ENCODE peak calls at places on chromosomes 12 and 14, in six cellular contexts. W is breast epithelium, R is esophagus muscularis mucosa, A is ovary, D is adrenal gland, X is K562. K is an unnamed sample.

GRCh38 chr14:101475468-101476257 is 85.6 kb upstream of the DIO3 start:
- DNase-seq in A (peak), D (peak), R (no peak), X (no peak), W (peak), K (peak)

GRCh38 chr12:3544296-3544965 is 53.4 kb downstream of the PRMT8 start:
- DNase-seq in R (peak), D (no peak), A (no peak), X (no peak), W (no peak), K (peak)

GRCh38 chr12:67237231-67237630 is 31.9 kb upstream of the CAND1 start:
- DNase-seq in D (no peak), X (no peak), A (no peak), R (no peak), W (no peak), K (no peak)

GRCh38 chr14:23569443-23570151 is 2.0 kb upstream of the AP1G2 start:
- DNase-seq in D (no peak), R (no peak), X (no peak), W (peak), A (peak), K (peak)

GRCh38 chr14:69580009-69580577 is 5.4 kb upstream of the CCDC177 start:
- DNase-seq in R (no peak), W (no peak), A (no peak), D (peak), X (peak), K (no peak)

GRCh38 chr14:72416892-72417291 is 477.0 kb downstream of the DPF3 start:
- DNase-seq in R (no peak), W (no peak), X (no peak), D (no peak), A (no peak), K (no peak)

GRCh38 chr12:94614288-94614721 is 36.1 kb downstream of the TMCC3 start:
- DNase-seq in W (no peak), X (no peak), D (no peak), A (no peak), R (no peak), K (no peak)

GRCh38 chr12:27048822-27049752 is 26.7 kb downstream of the MED21 start:
- DNase-seq in W (no peak), A (no peak), R (no peak), D (no peak), X (peak), K (no peak)

GRCh38 chr14:94079891-94080605 is 954 bp downstream of the DDX24 start:
- DNase-seq in A (no peak), D (no peak), W (no peak), R (no peak), X (no peak), K (no peak)

GRCh38 chr12:111408686-111409402 is 3.1 kb downstream of the SH2B3 start:
- DNase-seq in D (no peak), W (no peak), X (no peak), R (no peak), A (no peak), K (no peak)
- H3K4me3 ChIP-seq in D (peak), W (no peak), X (peak), R (peak), A (no peak), K (no peak)

GRCh38 chr14:105050551-105050897 is 14.7 kb downstream of the GPR132 start:
- DNase-seq in W (no peak), D (peak), R (no peak), A (no peak), X (peak), K (no peak)

GRCh38 chr14:105045710-105046326 is 19.4 kb downstream of the GPR132 start:
- DNase-seq in D (peak), R (peak), X (peak), A (peak), W (peak), K (peak)

GRCh38 chr14:105049753-105050550 is 15.3 kb downstream of the GPR132 start:
- DNase-seq in W (no peak), A (no peak), R (no peak), D (no peak), X (no peak), K (no peak)

GRCh38 chr14:105046891-105047282 is 18.3 kb downstream of the GPR132 start:
- DNase-seq in A (no peak), W (no peak), R (no peak), D (no peak), X (no peak), K (no peak)

GRCh38 chr14:105047283-105048016 is 17.8 kb downstream of the GPR132 start:
- DNase-seq in W (no peak), X (no peak), A (no peak), D (no peak), R (no peak), K (no peak)
- TF ChIP-seq POLR2A in W (no peak), X (no peak), A (no peak), D (no peak), R (no peak), K (no peak)

DNA sequence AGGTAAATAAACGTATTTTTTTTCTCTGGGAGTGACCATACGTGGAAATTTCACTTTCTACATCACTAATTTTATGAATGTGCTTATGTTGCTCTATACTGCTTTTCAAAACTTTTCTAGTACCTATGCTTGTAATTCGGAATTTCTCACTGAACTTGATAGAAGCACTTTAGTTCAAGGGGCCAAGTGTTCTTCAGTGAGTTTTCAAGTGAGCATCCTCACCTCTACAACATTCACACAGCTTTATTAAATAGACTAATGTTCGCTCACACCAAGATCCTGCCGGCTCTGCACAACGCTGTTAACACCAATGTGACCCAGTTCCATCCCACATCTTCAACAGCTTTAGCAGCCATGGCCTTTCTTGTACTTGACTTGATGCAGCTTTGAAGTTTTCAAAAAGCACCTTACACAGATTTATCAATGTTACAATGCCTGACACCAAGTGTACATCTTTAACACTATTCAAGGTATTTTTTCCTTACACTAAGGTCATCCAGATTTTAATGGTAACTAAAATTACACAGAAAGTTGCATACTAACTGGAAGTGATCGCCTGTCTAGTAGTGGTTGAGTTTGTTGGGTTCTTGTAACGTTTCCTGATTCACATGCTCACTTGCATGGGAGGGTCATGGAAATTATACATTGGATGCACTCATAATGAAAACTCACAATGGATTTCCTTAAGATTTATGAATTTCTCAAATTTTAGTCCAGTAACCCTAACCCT is 4.5 kb downstream of the UBC start:
- DNase-seq in X (peak), D (no peak), R (no peak), W (no peak), A (no peak), K (no peak)
- H3K4me3 ChIP-seq in X (no peak), D (peak), R (peak), W (peak), A (no peak), K (no peak)

DNA sequence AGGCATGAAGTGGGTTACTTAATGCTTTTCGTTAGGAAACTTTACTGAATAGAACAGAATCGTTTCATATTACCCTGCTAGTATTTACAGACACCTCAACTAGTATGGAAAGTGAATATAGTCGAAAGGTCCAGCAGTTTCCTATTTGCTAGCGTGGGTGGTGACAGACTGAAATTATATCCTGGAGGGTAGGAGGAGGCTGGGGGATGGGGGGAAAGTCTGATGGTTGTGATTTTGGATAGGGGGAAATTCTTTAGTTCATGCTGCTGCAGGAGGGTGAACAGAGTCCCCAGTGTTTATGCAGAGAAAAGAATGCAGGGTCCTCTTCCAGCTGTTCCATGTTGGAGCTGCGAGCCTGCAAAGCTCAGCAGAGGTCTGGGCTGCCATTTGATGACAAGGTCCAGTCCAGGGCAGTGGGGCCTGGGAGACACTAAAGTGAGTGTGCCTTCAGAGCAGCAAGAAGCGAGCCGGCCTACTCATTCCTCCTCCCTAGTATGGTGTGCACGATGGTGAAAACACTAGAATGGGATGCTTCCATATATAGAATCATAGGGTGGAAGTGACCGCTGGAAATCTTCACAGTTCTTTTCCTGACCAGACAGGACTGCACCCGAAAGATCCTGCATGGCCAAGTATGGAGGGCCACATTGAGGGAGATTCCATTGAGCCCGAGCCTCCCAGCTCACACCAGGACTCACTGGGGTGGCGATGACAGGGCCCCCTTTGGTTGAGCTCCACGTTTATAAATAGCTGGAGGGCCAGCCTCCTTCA is 2.1 kb downstream of the SAMD4A start:
- DNase-seq in D (no peak), X (peak), A (no peak), R (no peak), W (no peak), K (peak)
- TF ChIP-seq POLR2A in D (no peak), X (no peak), A (no peak), R (no peak), W (no peak), K (no peak)

GRCh38 chr12:132446535-132447326 is 43.2 kb upstream of the FBRSL1 start:
- DNase-seq in R (no peak), A (no peak), D (no peak), X (no peak), W (no peak), K (no peak)
- H3K4me3 ChIP-seq in R (peak), A (no peak), D (no peak), X (peak), W (no peak), K (no peak)

GRCh38 chr12:62732861-62733427 is 202.0 kb downstream of the PPM1H start:
- DNase-seq in A (no peak), R (no peak), X (peak), D (peak), W (no peak), K (peak)

GRCh38 chr12:62726471-62726980 is 208.4 kb downstream of the PPM1H start:
- DNase-seq in D (no peak), A (no peak), W (no peak), X (no peak), R (no peak), K (no peak)

GRCh38 chr12:62730649-62731377 is 204.1 kb downstream of the PPM1H start:
- DNase-seq in X (no peak), A (no peak), W (no peak), R (no peak), D (no peak), K (no peak)

GRCh38 chr12:62736596-62736995 is 198.4 kb downstream of the PPM1H start:
- DNase-seq in X (no peak), D (no peak), A (no peak), W (no peak), R (no peak), K (no peak)

GRCh38 chr12:62731378-62731710 is 203.6 kb downstream of the PPM1H start:
- DNase-seq in X (no peak), R (no peak), A (no peak), D (no peak), W (no peak), K (peak)
- TF ChIP-seq POLR2A in X (no peak), R (no peak), A (no peak), D (no peak), W (no peak), K (no peak)